ENCODE peak calls at places on chromosomes 4 and X, in five cellular contexts. X, Y, U, R and A are unnamed samples.
A peak's percentile ranks its signal among the peaks of the same experiment; 100 is the strongest.

GRCh38 chr4:159006202-159006601 is 96.7 kb upstream of the RAPGEF2 start:
- DNase-seq in U (no peak), R (no peak), Y (peak; percentile 38), X (no peak), A (no peak)

GRCh38 chr4:74092957-74093356 is 6.0 kb downstream of the CXCL2 start:
- DNase-seq in U (peak; percentile 55), Y (no peak), X (no peak), R (no peak), A (no peak)

GRCh38 chr4:108783666-108784463 is 21.0 kb upstream of the ETNPPL start:
- DNase-seq in Y (no peak), R (no peak), U (no peak), X (no peak), A (no peak)

GRCh38 chrX:123610915-123611314 is 121.9 kb downstream of the THOC2 start:
- DNase-seq in R (no peak), Y (no peak), U (no peak), X (no peak), A (no peak)

GRCh38 chr4:36152712-36153111 is 91.6 kb downstream of the ARAP2 start:
- DNase-seq in Y (no peak), R (no peak), X (no peak), U (no peak), A (no peak)

GRCh38 chrX:37701588-37701987 is 16.0 kb downstream of the XK start:
- DNase-seq in R (no peak), Y (no peak), U (no peak), X (no peak), A (no peak)

GRCh38 chr4:148730241-148730640 is 288.0 kb upstream of the NR3C2 start:
- DNase-seq in Y (no peak), X (no peak), R (no peak), U (no peak), A (no peak)

GRCh38 chrX:21800344-21800770 is 39.1 kb upstream of the MBTPS2 start:
- DNase-seq in U (no peak), Y (no peak), R (no peak), X (no peak), A (no peak)

GRCh38 chrX:10722804-10723364 is 102.5 kb upstream of the MID1 start:
- DNase-seq in R (no peak), U (peak; percentile 59), Y (peak; percentile 40), X (no peak), A (no peak)

GRCh38 chr4:8294036-8294435 is 24.5 kb downstream of the HTRA3 start:
- DNase-seq in U (no peak), Y (no peak), X (no peak), R (no peak), A (no peak)

GRCh38 chr4:36004231-36004851 is 240.0 kb downstream of the ARAP2 start:
- DNase-seq in Y (no peak), U (no peak), X (no peak), R (no peak), A (no peak)

GRCh38 chr4:70833701-70834100 is 6.0 kb downstream of the GRSF1 start:
- DNase-seq in U (no peak), Y (no peak), R (no peak), X (no peak), A (no peak)

GRCh38 chr4:110202024-110202423 is 3.6 kb upstream of the ELOVL6 start:
- DNase-seq in U (no peak), Y (no peak), X (no peak), R (no peak), A (no peak)

GRCh38 chr4:5782829-5783476 is 72.0 kb downstream of the EVC start:
- DNase-seq in X (no peak), Y (no peak), U (no peak), R (peak; percentile 1), A (no peak)

GRCh38 chrX:46366597-46367207 is 178.5 kb downstream of the ZNF674 start:
- DNase-seq in U (no peak), Y (no peak), X (no peak), R (no peak), A (no peak)

GRCh38 chr4:13590766-13591165 is 36.8 kb downstream of the BOD1L1 start:
- DNase-seq in Y (no peak), X (no peak), R (no peak), U (no peak), A (no peak)

GRCh38 chr4:41160856-41161255 is 53.5 kb downstream of the APBB2 start:
- DNase-seq in Y (no peak), U (no peak), R (no peak), X (no peak), A (no peak)

GRCh38 chr4:8427761-8428287 is 12.7 kb downstream of the ACOX3 start:
- DNase-seq in X (no peak), R (peak; percentile 34), Y (no peak), U (no peak), A (no peak)

GRCh38 chr4:184807797-184808718 is 17.7 kb downstream of the ACSL1 start:
- DNase-seq in U (peak; percentile 49), X (no peak), Y (peak; percentile 72), R (no peak), A (no peak)
- H3K4me1 ChIP-seq in U (peaks cover 37% of the 10 kb centered on the region), X (peaks cover 94% of the 10 kb centered on the region), Y (no peaks in the 10 kb centered on the region), R (peaks cover 3% of the 10 kb centered on the region), A (no peaks in the 10 kb centered on the region)

DNA sequence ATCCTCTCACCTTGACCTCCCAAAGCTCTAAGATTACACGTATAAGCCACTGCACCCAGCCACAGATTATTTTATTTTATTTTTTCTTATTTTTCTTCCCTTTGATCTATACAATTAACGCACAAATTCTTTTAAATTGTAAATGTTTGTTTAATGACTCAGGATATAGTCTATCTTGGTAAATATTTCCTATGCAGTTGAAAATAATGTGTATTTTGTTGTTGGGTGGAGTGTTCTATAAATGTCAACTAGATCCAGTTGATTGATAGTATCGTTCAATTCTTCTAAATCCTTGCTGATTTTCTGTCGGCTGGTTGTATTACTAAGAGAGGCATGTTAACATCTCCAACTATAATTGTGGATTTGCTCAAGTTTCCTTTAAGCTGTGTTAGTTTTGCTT is 92.0 kb downstream of the TRAPPC11 start:
- DNase-seq in Y (no peak), R (no peak), X (no peak), U (no peak), A (no peak)
- H3K4me1 ChIP-seq in Y (no peaks in the 10 kb centered on the region), R (no peaks in the 10 kb centered on the region), X (no peaks in the 10 kb centered on the region), U (no peaks in the 10 kb centered on the region), A (no peaks in the 10 kb centered on the region)

GRCh38 chr4:87053802-87054767 is 119.3 kb downstream of the AFF1 start:
- DNase-seq in X (no peak), Y (no peak), U (no peak), R (no peak), A (no peak)

GRCh38 chr4:87051121-87051713 is 116.4 kb downstream of the AFF1 start:
- DNase-seq in U (no peak), Y (no peak), R (no peak), X (no peak), A (no peak)

GRCh38 chr4:87053064-87053693 is 118.4 kb downstream of the AFF1 start:
- DNase-seq in Y (no peak), U (no peak), R (no peak), X (no peak), A (no peak)

GRCh38 chr4:87050596-87050995 is 115.8 kb downstream of the AFF1 start:
- DNase-seq in R (no peak), X (peak; percentile 64), U (no peak), Y (no peak), A (no peak)

GRCh38 chr4:87052615-87053014 is 117.8 kb downstream of the AFF1 start:
- DNase-seq in R (no peak), Y (no peak), X (no peak), U (no peak), A (no peak)
- H3K4me1 ChIP-seq in R (peaks cover 4% of the 10 kb centered on the region), Y (peaks cover 2% of the 10 kb centered on the region), X (peaks cover 93% of the 10 kb centered on the region), U (peaks cover 35% of the 10 kb centered on the region), A (no peaks in the 10 kb centered on the region)

GRCh38 chrX:19178402-19178801 is 56.1 kb upstream of the ADGRG2 start:
- DNase-seq in X (no peak), Y (no peak), U (no peak), R (no peak), A (no peak)
- H3K4me1 ChIP-seq in X (no peaks in the 10 kb centered on the region), Y (no peaks in the 10 kb centered on the region), U (no peaks in the 10 kb centered on the region), R (no peaks in the 10 kb centered on the region), A (no peaks in the 10 kb centered on the region)